ENCODE peak calls at places on chromosomes 4 and X, in ten cellular contexts. J, G, E, W, C, K, U, N, F and D are unnamed samples.

GRCh38 chr4:41142946-41143720 is 71.2 kb downstream of the APBB2 start:
- DNase-seq in J (no peak), G (no peak), E (peak; percentile 99), W (peak; percentile 92), C (peak; percentile 84), K (peak; percentile 96), U (peak; percentile 84), N (peak; percentile 58), F (peak; percentile 78), D (no peak)

GRCh38 chrX:44843318-44843702 is 511 bp upstream of the DUSP21 start:
- DNase-seq in J (no peak), G (no peak), E (no peak), W (no peak), C (no peak), K (no peak), U (no peak), N (no peak), F (no peak), D (no peak)

GRCh38 chrX:132940727-132941162 is 17.7 kb downstream of the HS6ST2 start:
- DNase-seq in J (no peak), G (no peak), E (no peak), W (no peak), C (no peak), K (no peak), U (no peak), N (no peak), F (peak; percentile 29), D (no peak)

GRCh38 chrX:30183554-30183953 is 31.8 kb upstream of the MAGEB2 start:
- DNase-seq in J (no peak), G (no peak), E (no peak), W (peak; percentile 1), C (no peak), K (peak; percentile 6), U (no peak), N (no peak), F (no peak), D (no peak)

GRCh38 chr4:48079972-48080391 is 54.1 kb downstream of the TXK start:
- DNase-seq in J (no peak), G (no peak), E (no peak), W (no peak), C (no peak), K (peak; percentile 21), U (no peak), N (no peak), F (peak; percentile 26), D (no peak)

GRCh38 chr4:109795059-109795458 is 6.7 kb downstream of the CFI start:
- DNase-seq in J (no peak), G (no peak), E (no peak), W (no peak), C (no peak), K (no peak), U (no peak), N (no peak), F (no peak), D (no peak)

GRCh38 chr4:182449960-182450359 is 206.8 kb downstream of the TENM3 start:
- DNase-seq in J (no peak), G (no peak), E (peak; percentile 28), W (no peak), C (no peak), K (no peak), U (no peak), N (no peak), F (no peak), D (no peak)

GRCh38 chr4:94927696-94928095 is 169.9 kb downstream of the BMPR1B start:
- DNase-seq in J (no peak), G (no peak), E (peak; percentile 5), W (no peak), C (no peak), K (no peak), U (no peak), N (no peak), F (no peak), D (no peak)

GRCh38 chr4:41614519-41614918 is 76.6 kb downstream of the LIMCH1 start:
- DNase-seq in J (no peak), G (no peak), E (no peak), W (no peak), C (no peak), K (no peak), U (no peak), N (no peak), F (no peak), D (no peak)

GRCh38 chr4:2689825-2690700 is 66.1 kb downstream of the TNIP2 start:
- DNase-seq in J (no peak), G (no peak), E (no peak), W (no peak), C (no peak), K (no peak), U (no peak), N (no peak), F (no peak), D (peak; percentile 71)

DNA sequence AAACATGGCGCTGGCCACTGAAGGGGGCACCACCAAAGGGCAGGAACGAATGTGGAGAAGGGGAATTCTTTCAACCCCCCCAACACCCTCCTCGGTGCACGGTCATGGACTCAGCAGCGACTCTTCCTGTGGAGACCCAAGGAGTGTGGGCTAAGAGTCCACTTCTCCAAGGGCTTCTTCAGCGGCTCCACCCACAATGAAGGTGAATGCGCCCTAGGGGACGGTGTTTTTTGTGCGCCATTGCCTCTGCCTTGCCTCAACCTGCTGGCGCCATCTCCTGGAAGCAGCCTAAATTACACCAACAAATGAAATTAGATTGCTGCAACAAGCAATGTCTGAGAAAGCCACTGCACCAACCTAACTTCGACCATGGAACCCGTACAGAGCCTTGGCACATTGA is 169.2 kb upstream of the MAGEB18 start:
- DNase-seq in J (no peak), G (no peak), E (peak; percentile 0), W (no peak), C (no peak), K (peak; percentile 49), U (peak; percentile 1), N (no peak), F (no peak), D (no peak)
- TF ChIP-seq CTCF in J (peak; percentile 22), G (no peak), E (peak; percentile 38), W (peak; percentile 21), C (no peak), K (peak; percentile 53), U (peak; percentile 49), N (peak; percentile 8), F (no peak), D (no peak)

DNA sequence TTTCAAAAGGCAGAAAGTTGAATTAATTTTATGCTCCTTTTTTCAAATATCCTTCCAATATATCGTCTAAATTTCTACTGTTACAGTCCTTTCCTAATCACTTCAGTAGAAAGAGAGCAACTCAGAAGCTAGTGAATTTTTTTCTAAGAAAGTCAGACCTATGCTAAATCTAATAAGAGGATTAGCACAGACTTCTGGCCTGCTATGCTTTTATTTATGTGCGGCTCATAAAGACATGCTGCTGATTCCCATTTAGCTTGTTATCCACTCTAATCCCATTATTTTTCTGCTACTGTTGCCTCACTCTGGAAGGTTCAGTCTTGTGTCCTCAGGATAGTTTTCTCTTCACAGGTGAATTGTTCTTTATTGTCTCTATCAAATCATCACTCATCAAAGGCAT is 473.5 kb upstream of the FAM241A start:
- DNase-seq in J (no peak), G (no peak), E (no peak), W (no peak), C (no peak), K (no peak), U (no peak), N (no peak), F (no peak), D (no peak)
- TF ChIP-seq CTCF in J (no peak), G (no peak), E (no peak), W (no peak), C (no peak), K (no peak), U (no peak), N (no peak), F (no peak), D (no peak)

GRCh38 chr4:24793219-24794005 is 2.0 kb upstream of the SOD3 start:
- DNase-seq in J (no peak), G (no peak), E (no peak), W (peak; percentile 19), C (no peak), K (no peak), U (no peak), N (no peak), F (peak; percentile 39), D (peak; percentile 10)

GRCh38 chr4:24794111-24794860 is 1.1 kb upstream of the SOD3 start:
- DNase-seq in J (no peak), G (no peak), E (peak; percentile 88), W (peak; percentile 72), C (peak; percentile 88), K (peak; percentile 66), U (no peak), N (no peak), F (no peak), D (peak; percentile 63)

GRCh38 chr4:24796632-24797031 is 1.3 kb downstream of the SOD3 start:
- DNase-seq in J (no peak), G (no peak), E (no peak), W (no peak), C (no peak), K (no peak), U (no peak), N (no peak), F (no peak), D (peak; percentile 25)

GRCh38 chr4:24795666-24796381 is 451 bp downstream of the SOD3 start:
- DNase-seq in J (no peak), G (no peak), E (no peak), W (no peak), C (no peak), K (no peak), U (no peak), N (no peak), F (no peak), D (peak; percentile 42)

GRCh38 chr4:24794916-24795665 is at the start of gene SOD3:
- DNase-seq in J (no peak), G (no peak), E (peak; percentile 92), W (peak; percentile 86), C (peak; percentile 97), K (peak; percentile 90), U (peak; percentile 74), N (peak; percentile 86), F (no peak), D (peak; percentile 81)
- TF ChIP-seq CTCF in J (no peak), G (no peak), E (no peak), W (no peak), C (no peak), K (no peak), U (no peak), N (no peak), F (no peak), D (no peak)

DNA sequence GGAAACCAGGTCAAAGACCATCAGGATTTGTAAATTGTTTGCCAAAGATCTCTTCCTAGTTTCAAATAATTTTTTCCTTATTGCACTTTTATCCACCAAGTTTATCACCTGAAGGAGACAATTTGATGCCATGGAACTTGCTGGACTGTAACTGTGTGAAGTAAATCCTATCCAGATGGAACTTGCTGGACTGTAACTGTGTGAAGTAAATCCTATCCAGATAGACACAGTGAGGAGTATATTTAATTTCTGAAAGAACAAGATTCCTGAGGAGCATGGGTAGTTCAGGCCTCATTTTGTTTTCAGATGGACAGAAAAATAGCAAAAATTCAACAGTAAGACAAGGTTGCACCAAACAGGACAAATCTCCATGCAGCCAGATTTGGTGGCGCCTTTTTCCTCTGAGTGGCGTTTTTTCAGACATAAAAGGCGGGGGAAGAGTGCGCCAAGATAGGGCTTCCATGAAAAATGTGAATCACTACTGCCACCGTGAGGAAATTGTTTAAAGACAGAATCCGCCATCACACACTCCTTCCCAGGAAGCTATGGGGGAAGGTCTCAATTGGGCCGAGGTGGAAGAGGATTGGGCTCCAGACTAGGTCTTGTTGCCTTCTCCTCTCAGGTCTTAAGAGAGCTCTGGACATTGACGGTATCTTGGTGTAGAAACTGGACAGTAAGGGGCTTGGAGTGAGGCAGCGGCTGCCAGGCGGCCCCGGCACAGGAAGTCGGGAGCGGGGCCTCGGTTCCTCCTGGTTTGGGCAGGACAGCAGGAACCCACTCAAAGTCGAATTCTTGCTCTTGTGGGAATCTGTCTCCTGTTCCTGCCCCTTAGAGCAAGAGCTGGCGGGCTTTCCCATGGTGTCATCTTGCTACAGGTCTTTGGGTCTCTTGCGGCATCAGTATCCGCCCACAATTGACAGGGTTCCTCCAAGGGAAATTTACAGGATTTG is 234.7 kb downstream of the OR13H1 start:
- DNase-seq in J (no peak), G (no peak), E (no peak), W (peak; percentile 76), C (peak; percentile 80), K (no peak), U (no peak), N (no peak), F (no peak), D (no peak)
- TF ChIP-seq CTCF in J (no peak), G (no peak), E (no peak), W (peak; percentile 62), C (peak; percentile 22), K (no peak), U (no peak), N (no peak), F (no peak), D (no peak)